ENCODE peak calls at places on chromosomes 6 and 20, in four cellular contexts. G is K562, B is HepG2, A is GM12878. M is an unnamed sample.

GRCh38 chr20:33948480-33948879 is 45.2 kb upstream of the RALY start:
- DNase-seq in G (no peak), B (no peak), A (no peak), M (no peak)

GRCh38 chr6:14552891-14553290 is 435.3 kb downstream of the CD83 start:
- DNase-seq in G (no peak), B (no peak), A (no peak), M (no peak)

GRCh38 chr6:28587746-28588075 is 62.0 kb downstream of the GPX5 start:
- DNase-seq in G (no peak), B (no peak), A (no peak), M (no peak)

GRCh38 chr6:90049295-90049694 is 155.0 kb downstream of the GJA10 start:
- DNase-seq in G (no peak), B (no peak), A (no peak), M (no peak)

GRCh38 chr6:147947521-147947920 is 395.1 kb upstream of the SASH1 start:
- DNase-seq in G (no peak), B (no peak), A (no peak), M (no peak)

GRCh38 chr6:129195666-129196065 is 312.7 kb downstream of the LAMA2 start:
- DNase-seq in G (no peak), B (no peak), A (no peak), M (peak)

GRCh38 chr20:64067733-64068307 is 4.8 kb downstream of the TCEA2 start:
- DNase-seq in G (no peak), B (no peak), A (no peak), M (no peak)

GRCh38 chr6:128039542-128039941 is 138.7 kb upstream of the THEMIS start:
- DNase-seq in G (no peak), B (no peak), A (no peak), M (no peak)

GRCh38 chr6:81865712-81866111 is 113.2 kb upstream of the TENT5A start:
- DNase-seq in G (no peak), B (peak), A (no peak), M (no peak)

GRCh38 chr20:38726849-38727601 is 2.7 kb downstream of the SLC32A1 start:
- DNase-seq in G (peak), B (peak), A (no peak), M (no peak)

GRCh38 chr6:3683331-3683730 is 68.2 kb downstream of the PXDC1 start:
- DNase-seq in G (no peak), B (no peak), A (no peak), M (no peak)

GRCh38 chr6:3690506-3690905 is 61.0 kb downstream of the PXDC1 start:
- DNase-seq in G (no peak), B (no peak), A (no peak), M (no peak)

GRCh38 chr6:3687847-3688246 is 63.7 kb downstream of the PXDC1 start:
- DNase-seq in G (no peak), B (no peak), A (no peak), M (no peak)
- TF ChIP-seq BHLHE40 in G (no peak), B (no peak), A (no peak), M (no peak)

GRCh38 chr20:52289956-52290355 is 98.4 kb upstream of the ZFP64 start:
- DNase-seq in G (no peak), B (no peak), A (no peak), M (no peak)

GRCh38 chr20:52295556-52295955 is 104.0 kb upstream of the ZFP64 start:
- DNase-seq in G (no peak), B (no peak), A (no peak), M (no peak)

GRCh38 chr20:52290602-52291001 is 99.0 kb upstream of the ZFP64 start:
- DNase-seq in G (no peak), B (no peak), A (no peak), M (no peak)

GRCh38 chr20:52291109-52291508 is 99.5 kb upstream of the ZFP64 start:
- DNase-seq in G (no peak), B (no peak), A (no peak), M (no peak)

DNA sequence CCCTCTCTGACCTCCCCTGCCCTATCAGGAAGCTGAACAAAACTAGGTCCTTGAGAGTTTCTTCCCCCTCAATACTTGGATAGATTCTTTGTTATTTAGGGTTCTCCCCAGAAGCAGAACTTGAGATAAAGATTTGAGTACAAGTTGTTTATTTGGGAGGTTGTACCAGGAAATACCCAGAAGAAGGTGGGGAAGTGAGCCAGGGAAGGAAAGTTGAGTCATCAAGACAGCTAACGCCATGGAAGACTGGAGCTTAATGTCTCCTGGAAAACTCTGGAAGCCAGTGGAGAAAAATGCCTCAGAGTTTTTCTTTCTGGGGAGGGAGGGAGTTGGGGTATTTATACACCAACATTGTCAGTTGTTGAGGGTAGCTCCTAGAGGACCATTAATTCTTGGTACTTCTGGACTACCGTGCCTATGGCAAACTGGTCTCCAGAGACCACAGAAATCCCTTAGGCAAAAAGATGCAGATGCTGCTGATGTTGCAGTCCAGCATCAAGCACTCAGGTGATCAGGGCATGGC is 102.6 kb upstream of the ZFP64 start:
- DNase-seq in G (no peak), B (no peak), A (no peak), M (no peak)
- TF ChIP-seq FOXM1 in G (no peak), B (no peak), A (no peak), M (no peak)

GRCh38 chr6:169291148-169291547 is 37.5 kb upstream of the THBS2 start:
- DNase-seq in G (no peak), B (no peak), A (no peak), M (no peak)

GRCh38 chr6:169289257-169289656 is 35.6 kb upstream of the THBS2 start:
- DNase-seq in G (no peak), B (no peak), A (no peak), M (no peak)

GRCh38 chr6:169291639-169292339 is 38.1 kb upstream of the THBS2 start:
- DNase-seq in G (no peak), B (peak), A (no peak), M (no peak)

GRCh38 chr6:169288591-169288990 is 34.9 kb upstream of the THBS2 start:
- DNase-seq in G (no peak), B (no peak), A (no peak), M (no peak)

GRCh38 chr6:169289671-169290408 is 36.2 kb upstream of the THBS2 start:
- DNase-seq in G (no peak), B (no peak), A (no peak), M (no peak)
- TF ChIP-seq BHLHE40 in G (no peak), B (no peak), A (no peak), M (no peak)

GRCh38 chr6:43277643-43278523 is 20.2 kb upstream of the SLC22A7 start:
- DNase-seq in G (no peak), B (peak), A (no peak), M (no peak)
- TF ChIP-seq FOXM1 in G (no peak), B (no peak), A (no peak), M (no peak)